ENCODE peak calls at places on chromosome 3, in five cellular contexts. E is fibroblast of lung, Z is HCT116, K is Peyer's patch, J is RWPE2. B is an unnamed sample.

GRCh38 chr3:81274671-81275070 is 486.8 kb downstream of the GBE1 start:
- DNase-seq in J (no peak), K (no peak), Z (no peak), E (no peak), B (no peak)

GRCh38 chr3:193970773-193971206 is 165.2 kb upstream of the HES1 start:
- DNase-seq in Z (no peak), J (no peak), K (no peak), E (no peak), B (no peak)

GRCh38 chr3:177551431-177551836 is 354.2 kb upstream of the TBL1XR1 start:
- DNase-seq in J (no peak), K (peak; percentile 63), Z (no peak), E (no peak), B (peak; percentile 22)

GRCh38 chr3:128579927-128580326 is 70.7 kb downstream of the RPN1 start:
- DNase-seq in K (no peak), E (no peak), Z (no peak), J (no peak), B (no peak)

GRCh38 chr3:114451561-114452018 is 157.8 kb downstream of the TIGIT start:
- DNase-seq in E (peak; percentile 78), J (no peak), Z (no peak), K (no peak), B (no peak)

GRCh38 chr3:10337323-10338163 is 16.6 kb upstream of the SEC13 start:
- DNase-seq in Z (no peak), K (no peak), E (no peak), J (no peak), B (no peak)

GRCh38 chr3:133835418-133835743 is 29.8 kb downstream of the SRPRB start:
- DNase-seq in Z (no peak), E (no peak), K (no peak), J (no peak), B (no peak)

GRCh38 chr3:4994823-4995499 is 15.7 kb downstream of the BHLHE40 start:
- DNase-seq in Z (peak; percentile 94), E (peak; percentile 74), J (peak; percentile 94), K (peak; percentile 49), B (no peak)

GRCh38 chr3:129560269-129560787 is 17.4 kb downstream of the H1-8 start:
- DNase-seq in Z (no peak), E (peak; percentile 86), K (no peak), J (no peak), B (no peak)

GRCh38 chr3:180433172-180433571 is 168.8 kb upstream of the TTC14 start:
- DNase-seq in Z (no peak), E (no peak), J (no peak), K (no peak), B (no peak)

GRCh38 chr3:45479627-45480026 is 91.3 kb downstream of the LARS2 start:
- DNase-seq in J (no peak), K (no peak), Z (no peak), E (peak; percentile 33), B (no peak)

GRCh38 chr3:46861293-46861995 is 1.8 kb downstream of the MYL3 start:
- DNase-seq in E (no peak), J (peak; percentile 45), K (peak; percentile 28), Z (no peak), B (no peak)

GRCh38 chr3:42711491-42712343 is 9.1 kb upstream of the HHATL start:
- DNase-seq in Z (no peak), K (peak; percentile 32), E (no peak), J (no peak), B (no peak)

GRCh38 chr3:107884719-107885460 is 205.9 kb downstream of the CD47 start:
- DNase-seq in K (no peak), Z (no peak), J (no peak), E (peak; percentile 66), B (no peak)

GRCh38 chr3:87307805-87308204 is 31.4 kb upstream of the POU1F1 start:
- DNase-seq in J (no peak), E (no peak), K (no peak), Z (no peak), B (no peak)

GRCh38 chr3:114847564-114847963 is 299.5 kb downstream of the ZBTB20 start:
- DNase-seq in K (no peak), J (no peak), Z (no peak), E (no peak), B (no peak)

GRCh38 chr3:88137836-88138235 is 11.9 kb upstream of the C3orf38 start:
- DNase-seq in K (no peak), J (no peak), Z (no peak), E (peak; percentile 44), B (no peak)

GRCh38 chr3:29137601-29138000 is 143.3 kb upstream of the RBMS3 start:
- DNase-seq in K (no peak), E (no peak), J (no peak), Z (no peak), B (no peak)

GRCh38 chr3:144282313-144282712 is 310.7 kb downstream of the DIPK2A start:
- DNase-seq in Z (no peak), E (no peak), J (no peak), K (no peak), B (no peak)

GRCh38 chr3:170718848-170719247 is 133.0 kb upstream of the SLC7A14 start:
- DNase-seq in E (no peak), K (no peak), Z (no peak), J (no peak), B (no peak)

GRCh38 chr3:121627622-121628021 is 33.1 kb downstream of the HCLS1 start:
- DNase-seq in K (no peak), E (no peak), Z (no peak), J (no peak), B (no peak)

GRCh38 chr3:185561958-185562357 is 9.6 kb upstream of the LIPH start:
- DNase-seq in Z (no peak), K (no peak), J (no peak), E (no peak), B (no peak)

GRCh38 chr3:66885326-66886000 is 112.6 kb upstream of the KBTBD8 start:
- DNase-seq in E (peak; percentile 69), K (no peak), Z (peak; percentile 40), J (no peak), B (no peak)

GRCh38 chr3:43379343-43379742 is 93.0 kb downstream of the SNRK start:
- DNase-seq in E (peak; percentile 82), Z (no peak), J (no peak), K (no peak), B (no peak)

GRCh38 chr3:169110633-169111032 is 552.9 kb downstream of the MECOM start:
- DNase-seq in E (no peak), K (no peak), Z (no peak), J (no peak), B (no peak)

GRCh38 chr3:184229424-184230080 is at the start of gene VWA5B2:
- DNase-seq in E (peak; percentile 6), J (peak; percentile 61), Z (peak; percentile 46), K (peak; percentile 80), B (peak; percentile 77)

GRCh38 chr3:46321461-46322104 is 32.3 kb upstream of the CCR2 start:
- DNase-seq in J (no peak), E (no peak), K (no peak), Z (no peak), B (no peak)

GRCh38 chr3:73530030-73530411 is 94.7 kb downstream of the PDZRN3 start:
- DNase-seq in K (no peak), J (no peak), Z (no peak), E (peak; percentile 78), B (no peak)

GRCh38 chr3:58052373-58053273 is 44.4 kb downstream of the FLNB start:
- DNase-seq in K (peak; percentile 92), Z (peak; percentile 94), J (peak; percentile 87), E (peak; percentile 95), B (no peak)

GRCh38 chr3:58637509-58637908 is 29.1 kb downstream of the FAM3D start:
- DNase-seq in E (no peak), Z (no peak), K (no peak), J (no peak), B (no peak)

GRCh38 chr3:39249453-39250115 is 30.3 kb downstream of the CX3CR1 start:
- DNase-seq in Z (no peak), E (no peak), K (no peak), J (no peak), B (no peak)

DNA sequence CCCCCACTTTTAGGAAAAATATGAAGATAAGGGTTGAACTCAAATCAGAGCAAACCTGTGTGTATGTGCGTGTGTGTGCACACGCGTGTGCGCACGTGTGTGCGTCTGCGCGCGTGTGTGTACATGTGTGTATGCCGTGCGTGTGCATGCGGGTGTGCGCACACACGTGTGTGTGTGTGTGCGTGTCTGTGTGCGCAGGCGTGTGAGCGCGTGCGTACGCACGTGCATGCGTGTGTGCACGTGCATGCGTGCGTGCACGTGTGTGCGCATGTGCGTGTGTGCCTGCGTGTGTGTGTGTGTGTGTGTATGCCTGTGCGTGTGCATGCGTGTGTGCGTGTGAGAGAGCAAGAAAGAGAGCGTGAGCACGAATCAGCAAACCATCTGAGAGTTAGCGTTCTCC is 20.7 kb downstream of the TNK2 start:
- DNase-seq in J (no peak), K (no peak), E (no peak), Z (no peak), B (no peak)
- H3K27ac ChIP-seq in J (no peak overlapping the region), K (no peak overlapping the region), E (no peak overlapping the region), Z (no peak overlapping the region), B (no peak overlapping the region)

GRCh38 chr3:172104471-172105072 is 65.2 kb downstream of the FNDC3B start:
- DNase-seq in K (no peak), E (no peak), Z (no peak), J (no peak), B (no peak)
- H3K4me1 ChIP-seq in K (no peaks in the 10 kb centered on the region), E (peaks cover 4% of the 10 kb centered on the region), Z (no peaks in the 10 kb centered on the region), J (peaks cover 48% of the 10 kb centered on the region), B (peaks cover 86% of the 10 kb centered on the region)

GRCh38 chr3:56917337-56917697 is 115.6 kb upstream of the ARHGEF3 start:
- DNase-seq in K (no peak), J (no peak), Z (no peak), E (no peak), B (no peak)

GRCh38 chr3:56915969-56916586 is 114.3 kb upstream of the ARHGEF3 start:
- DNase-seq in J (no peak), Z (no peak), K (peak; percentile 82), E (no peak), B (peak; percentile 74)

GRCh38 chr3:56911363-56911762 is 109.6 kb upstream of the ARHGEF3 start:
- DNase-seq in K (no peak), J (no peak), E (no peak), Z (no peak), B (no peak)

GRCh38 chr3:56916697-56917336 is 115.1 kb upstream of the ARHGEF3 start:
- DNase-seq in J (no peak), E (no peak), K (no peak), Z (no peak), B (no peak)

GRCh38 chr3:56914646-56915045 is 112.9 kb upstream of the ARHGEF3 start:
- DNase-seq in Z (no peak), E (no peak), K (no peak), J (no peak), B (peak; percentile 25)
- H3K27me3 ChIP-seq in Z (no peaks in the 10 kb centered on the region), E (no peaks in the 10 kb centered on the region), K (no peaks in the 10 kb centered on the region), J (no peaks in the 10 kb centered on the region), B (no peaks in the 10 kb centered on the region)

GRCh38 chr3:140724856-140725812 is 47.3 kb downstream of the TRIM42 start:
- DNase-seq in Z (no peak), J (no peak), K (no peak), E (no peak), B (no peak)

GRCh38 chr3:140719841-140720240 is 42.0 kb downstream of the TRIM42 start:
- DNase-seq in K (no peak), Z (no peak), E (no peak), J (no peak), B (no peak)

GRCh38 chr3:140726061-140726460 is 48.2 kb downstream of the TRIM42 start:
- DNase-seq in Z (no peak), J (no peak), K (no peak), E (no peak), B (no peak)

GRCh38 chr3:140720242-140720641 is 42.4 kb downstream of the TRIM42 start:
- DNase-seq in J (no peak), K (no peak), E (no peak), Z (no peak), B (no peak)

GRCh38 chr3:140723576-140723975 is 45.7 kb downstream of the TRIM42 start:
- DNase-seq in E (no peak), Z (no peak), K (no peak), J (no peak), B (no peak)
- H3K27ac ChIP-seq in E (no peak overlapping the region), Z (no peak overlapping the region), K (no peak overlapping the region), J (no peak overlapping the region), B (no peak overlapping the region)